ENCODE peak calls at places on chromosomes 3 and 15, in eight cellular contexts. One of them, this sample, is unnamed.

GRCh38 chr3:175748087-175748732 is 889.1 kb downstream of the NAALADL2 start:
- DNase-seq in T1000: no peak
- DNase-seq in WERI-Rb-1: no peak
- DNase-seq in heart left ventricle: no peak
- DNase-seq in HT-29: peak
- DNase-seq in fibroblast of lung: no peak
- DNase-seq in stimulated activated CD4-positive, alpha-beta T cell treated with anti-CD3 and anti-CD28 coated beads, Interleukin-2, amount 100 ng/mL, for 48 hours: no peak
- DNase-seq in RPMI8226: no peak
- DNase-seq in this sample: peak

GRCh38 chr3:197792019-197792647 is 1.1 kb downstream of the LRCH3 start:
- DNase-seq in T1000: no peak
- DNase-seq in WERI-Rb-1: no peak
- DNase-seq in heart left ventricle: no peak
- DNase-seq in HT-29: peak
- DNase-seq in fibroblast of lung: peak
- DNase-seq in stimulated activated CD4-positive, alpha-beta T cell treated with anti-CD3 and anti-CD28 coated beads, Interleukin-2, amount 100 ng/mL, for 48 hours: no peak
- DNase-seq in RPMI8226: no peak
- DNase-seq in this sample: peak

GRCh38 chr3:99925584-99925983 is 107.9 kb downstream of the CMSS1 start:
- DNase-seq in T1000: peak
- DNase-seq in WERI-Rb-1: peak
- DNase-seq in heart left ventricle: peak
- DNase-seq in HT-29: peak
- DNase-seq in fibroblast of lung: peak
- DNase-seq in stimulated activated CD4-positive, alpha-beta T cell treated with anti-CD3 and anti-CD28 coated beads, Interleukin-2, amount 100 ng/mL, for 48 hours: no peak
- DNase-seq in RPMI8226: no peak
- DNase-seq in this sample: peak

GRCh38 chr3:53682807-53683206 is 163.4 kb downstream of the CHDH start:
- DNase-seq in T1000: no peak
- DNase-seq in WERI-Rb-1: no peak
- DNase-seq in heart left ventricle: no peak
- DNase-seq in HT-29: no peak
- DNase-seq in fibroblast of lung: no peak
- DNase-seq in stimulated activated CD4-positive, alpha-beta T cell treated with anti-CD3 and anti-CD28 coated beads, Interleukin-2, amount 100 ng/mL, for 48 hours: no peak
- DNase-seq in RPMI8226: no peak
- DNase-seq in this sample: no peak

GRCh38 chr15:88646088-88646405 is 7.2 kb downstream of the ISG20 start:
- DNase-seq in T1000: no peak
- DNase-seq in WERI-Rb-1: no peak
- DNase-seq in heart left ventricle: no peak
- DNase-seq in HT-29: no peak
- DNase-seq in fibroblast of lung: no peak
- DNase-seq in stimulated activated CD4-positive, alpha-beta T cell treated with anti-CD3 and anti-CD28 coated beads, Interleukin-2, amount 100 ng/mL, for 48 hours: no peak
- DNase-seq in RPMI8226: no peak
- DNase-seq in this sample: no peak

GRCh38 chr3:139281512-139282196 is 62.2 kb upstream of the MRPS22 start:
- DNase-seq in T1000: no peak
- DNase-seq in WERI-Rb-1: peak
- DNase-seq in heart left ventricle: no peak
- DNase-seq in HT-29: no peak
- DNase-seq in fibroblast of lung: no peak
- DNase-seq in stimulated activated CD4-positive, alpha-beta T cell treated with anti-CD3 and anti-CD28 coated beads, Interleukin-2, amount 100 ng/mL, for 48 hours: no peak
- DNase-seq in RPMI8226: no peak
- DNase-seq in this sample: peak

GRCh38 chr15:73599934-73600333 is 33.3 kb downstream of the NPTN start:
- DNase-seq in T1000: no peak
- DNase-seq in WERI-Rb-1: no peak
- DNase-seq in heart left ventricle: no peak
- DNase-seq in HT-29: peak
- DNase-seq in fibroblast of lung: no peak
- DNase-seq in stimulated activated CD4-positive, alpha-beta T cell treated with anti-CD3 and anti-CD28 coated beads, Interleukin-2, amount 100 ng/mL, for 48 hours: no peak
- DNase-seq in RPMI8226: no peak
- DNase-seq in this sample: peak

GRCh38 chr15:52834379-52834778 is 44.2 kb upstream of the ONECUT1 start:
- DNase-seq in T1000: no peak
- DNase-seq in WERI-Rb-1: peak
- DNase-seq in heart left ventricle: no peak
- DNase-seq in HT-29: no peak
- DNase-seq in fibroblast of lung: no peak
- DNase-seq in stimulated activated CD4-positive, alpha-beta T cell treated with anti-CD3 and anti-CD28 coated beads, Interleukin-2, amount 100 ng/mL, for 48 hours: no peak
- DNase-seq in RPMI8226: no peak
- DNase-seq in this sample: no peak

GRCh38 chr15:36866896-36867295 is 233.5 kb downstream of the MEIS2 start:
- DNase-seq in T1000: no peak
- DNase-seq in WERI-Rb-1: no peak
- DNase-seq in heart left ventricle: no peak
- DNase-seq in HT-29: no peak
- DNase-seq in fibroblast of lung: no peak
- DNase-seq in stimulated activated CD4-positive, alpha-beta T cell treated with anti-CD3 and anti-CD28 coated beads, Interleukin-2, amount 100 ng/mL, for 48 hours: no peak
- DNase-seq in RPMI8226: no peak
- DNase-seq in this sample: peak

GRCh38 chr3:14439501-14440167 is 37.2 kb downstream of the SLC6A6 start:
- DNase-seq in T1000: no peak
- DNase-seq in WERI-Rb-1: no peak
- DNase-seq in heart left ventricle: peak
- DNase-seq in HT-29: peak
- DNase-seq in fibroblast of lung: peak
- DNase-seq in stimulated activated CD4-positive, alpha-beta T cell treated with anti-CD3 and anti-CD28 coated beads, Interleukin-2, amount 100 ng/mL, for 48 hours: no peak
- DNase-seq in RPMI8226: peak
- DNase-seq in this sample: peak

GRCh38 chr15:67062365-67062985 is 2.9 kb upstream of the SMAD3 start:
- DNase-seq in T1000: no peak
- DNase-seq in WERI-Rb-1: no peak
- DNase-seq in heart left ventricle: no peak
- DNase-seq in HT-29: peak
- DNase-seq in fibroblast of lung: no peak
- DNase-seq in stimulated activated CD4-positive, alpha-beta T cell treated with anti-CD3 and anti-CD28 coated beads, Interleukin-2, amount 100 ng/mL, for 48 hours: no peak
- DNase-seq in RPMI8226: no peak
- DNase-seq in this sample: no peak

GRCh38 chr15:64334530-64334929 is 21.4 kb downstream of the CSNK1G1 start:
- DNase-seq in T1000: no peak
- DNase-seq in WERI-Rb-1: peak
- DNase-seq in heart left ventricle: no peak
- DNase-seq in HT-29: peak
- DNase-seq in fibroblast of lung: no peak
- DNase-seq in stimulated activated CD4-positive, alpha-beta T cell treated with anti-CD3 and anti-CD28 coated beads, Interleukin-2, amount 100 ng/mL, for 48 hours: no peak
- DNase-seq in RPMI8226: no peak
- DNase-seq in this sample: no peak

GRCh38 chr3:175399156-175399840 is 540.2 kb downstream of the NAALADL2 start:
- DNase-seq in T1000: no peak
- DNase-seq in WERI-Rb-1: no peak
- DNase-seq in heart left ventricle: no peak
- DNase-seq in HT-29: no peak
- DNase-seq in fibroblast of lung: no peak
- DNase-seq in stimulated activated CD4-positive, alpha-beta T cell treated with anti-CD3 and anti-CD28 coated beads, Interleukin-2, amount 100 ng/mL, for 48 hours: no peak
- DNase-seq in RPMI8226: no peak
- DNase-seq in this sample: peak

GRCh38 chr3:71142440-71143161 is 440.9 kb downstream of the FOXP1 start:
- DNase-seq in T1000: no peak
- DNase-seq in WERI-Rb-1: peak
- DNase-seq in heart left ventricle: no peak
- DNase-seq in HT-29: peak
- DNase-seq in fibroblast of lung: no peak
- DNase-seq in stimulated activated CD4-positive, alpha-beta T cell treated with anti-CD3 and anti-CD28 coated beads, Interleukin-2, amount 100 ng/mL, for 48 hours: no peak
- DNase-seq in RPMI8226: no peak
- DNase-seq in this sample: peak

GRCh38 chr3:109952924-109953323 is 615.6 kb upstream of the DPPA4 start:
- DNase-seq in T1000: no peak
- DNase-seq in WERI-Rb-1: no peak
- DNase-seq in heart left ventricle: no peak
- DNase-seq in HT-29: no peak
- DNase-seq in fibroblast of lung: peak
- DNase-seq in stimulated activated CD4-positive, alpha-beta T cell treated with anti-CD3 and anti-CD28 coated beads, Interleukin-2, amount 100 ng/mL, for 48 hours: no peak
- DNase-seq in RPMI8226: no peak
- DNase-seq in this sample: no peak

GRCh38 chr3:5389057-5389456 is 201.6 kb downstream of the EDEM1 start:
- DNase-seq in T1000: no peak
- DNase-seq in WERI-Rb-1: no peak
- DNase-seq in heart left ventricle: no peak
- DNase-seq in HT-29: peak
- DNase-seq in fibroblast of lung: no peak
- DNase-seq in stimulated activated CD4-positive, alpha-beta T cell treated with anti-CD3 and anti-CD28 coated beads, Interleukin-2, amount 100 ng/mL, for 48 hours: no peak
- DNase-seq in RPMI8226: no peak
- DNase-seq in this sample: no peak

GRCh38 chr3:146504546-146505197 is 35.3 kb upstream of the PLSCR2 start:
- DNase-seq in T1000: no peak
- DNase-seq in WERI-Rb-1: no peak
- DNase-seq in heart left ventricle: no peak
- DNase-seq in HT-29: no peak
- DNase-seq in fibroblast of lung: no peak
- DNase-seq in stimulated activated CD4-positive, alpha-beta T cell treated with anti-CD3 and anti-CD28 coated beads, Interleukin-2, amount 100 ng/mL, for 48 hours: no peak
- DNase-seq in RPMI8226: no peak
- DNase-seq in this sample: no peak

GRCh38 chr3:125261031-125261430 is 48.5 kb upstream of the SLC12A8 start:
- DNase-seq in T1000: no peak
- DNase-seq in WERI-Rb-1: no peak
- DNase-seq in heart left ventricle: no peak
- DNase-seq in HT-29: no peak
- DNase-seq in fibroblast of lung: no peak
- DNase-seq in stimulated activated CD4-positive, alpha-beta T cell treated with anti-CD3 and anti-CD28 coated beads, Interleukin-2, amount 100 ng/mL, for 48 hours: no peak
- DNase-seq in RPMI8226: no peak
- DNase-seq in this sample: no peak

GRCh38 chr3:154240235-154240634 is 84.1 kb downstream of the DHX36 start:
- DNase-seq in T1000: no peak
- DNase-seq in WERI-Rb-1: no peak
- DNase-seq in heart left ventricle: no peak
- DNase-seq in HT-29: no peak
- DNase-seq in fibroblast of lung: no peak
- DNase-seq in stimulated activated CD4-positive, alpha-beta T cell treated with anti-CD3 and anti-CD28 coated beads, Interleukin-2, amount 100 ng/mL, for 48 hours: no peak
- DNase-seq in RPMI8226: no peak
- DNase-seq in this sample: no peak

GRCh38 chr3:184005981-184006507 is 11.6 kb downstream of the ABCC5 start:
- DNase-seq in T1000: no peak
- DNase-seq in WERI-Rb-1: peak
- DNase-seq in heart left ventricle: peak
- DNase-seq in HT-29: peak
- DNase-seq in fibroblast of lung: peak
- DNase-seq in stimulated activated CD4-positive, alpha-beta T cell treated with anti-CD3 and anti-CD28 coated beads, Interleukin-2, amount 100 ng/mL, for 48 hours: no peak
- DNase-seq in RPMI8226: peak
- DNase-seq in this sample: no peak

GRCh38 chr3:189573004-189573403 is 58.2 kb upstream of the TP63 start:
- DNase-seq in T1000: no peak
- DNase-seq in WERI-Rb-1: no peak
- DNase-seq in heart left ventricle: no peak
- DNase-seq in HT-29: no peak
- DNase-seq in fibroblast of lung: no peak
- DNase-seq in stimulated activated CD4-positive, alpha-beta T cell treated with anti-CD3 and anti-CD28 coated beads, Interleukin-2, amount 100 ng/mL, for 48 hours: no peak
- DNase-seq in RPMI8226: no peak
- DNase-seq in this sample: peak